ENCODE peak calls at places on chromosomes 2 and 18, in five cellular contexts. One of them, this sample, is unnamed.
A peak's percentile ranks its signal among the peaks of the same experiment; 100 is the strongest.

GRCh38 chr2:63432373-63432772 is 155.9 kb downstream of the WDPCP start:
- DNase-seq in DND-41: no peak
- DNase-seq in tibial nerve: no peak
- DNase-seq in body of pancreas: no peak
- DNase-seq in PC-3: peak; percentile 19
- DNase-seq in this sample: no peak

GRCh38 chr2:55431982-55432627 is 12.4 kb upstream of the CCDC88A start:
- DNase-seq in DND-41: no peak
- DNase-seq in tibial nerve: no peak
- DNase-seq in body of pancreas: no peak
- DNase-seq in PC-3: peak; percentile 61
- DNase-seq in this sample: no peak

GRCh38 chr2:202249521-202249850 is 11.1 kb upstream of the SUMO1 start:
- DNase-seq in DND-41: no peak
- DNase-seq in tibial nerve: no peak
- DNase-seq in body of pancreas: no peak
- DNase-seq in PC-3: peak; percentile 55
- DNase-seq in this sample: no peak

GRCh38 chr2:66389651-66390131 is 45.2 kb upstream of the MEIS1 start:
- DNase-seq in DND-41: no peak
- DNase-seq in tibial nerve: no peak
- DNase-seq in body of pancreas: no peak
- DNase-seq in PC-3: peak; percentile 79
- DNase-seq in this sample: no peak

GRCh38 chr2:173751245-173751975 is 213.8 kb downstream of the SP3 start:
- DNase-seq in DND-41: no peak
- DNase-seq in tibial nerve: no peak
- DNase-seq in body of pancreas: no peak
- DNase-seq in PC-3: no peak
- DNase-seq in this sample: no peak

GRCh38 chr2:176473177-176473576 is 203.9 kb downstream of the MTX2 start:
- DNase-seq in DND-41: peak; percentile 79
- DNase-seq in tibial nerve: peak; percentile 7
- DNase-seq in body of pancreas: no peak
- DNase-seq in PC-3: no peak
- DNase-seq in this sample: no peak

GRCh38 chr18:22363867-22364463 is 53.8 kb downstream of the CTAGE1 start:
- DNase-seq in DND-41: no peak
- DNase-seq in tibial nerve: no peak
- DNase-seq in body of pancreas: no peak
- DNase-seq in PC-3: peak; percentile 34
- DNase-seq in this sample: no peak

GRCh38 chr2:172081248-172082022 is 3.9 kb upstream of the DLX1 start:
- DNase-seq in DND-41: no peak
- DNase-seq in tibial nerve: no peak
- DNase-seq in body of pancreas: no peak
- DNase-seq in PC-3: no peak
- DNase-seq in this sample: no peak

GRCh38 chr18:49025767-49026500 is 75.2 kb upstream of the SMAD7 start:
- DNase-seq in DND-41: no peak
- DNase-seq in tibial nerve: no peak
- DNase-seq in body of pancreas: no peak
- DNase-seq in PC-3: no peak
- DNase-seq in this sample: no peak

GRCh38 chr2:10331033-10331701 is 28.5 kb downstream of the HPCAL1 start:
- DNase-seq in DND-41: peak; percentile 53
- DNase-seq in tibial nerve: peak; percentile 40
- DNase-seq in body of pancreas: peak; percentile 40
- DNase-seq in PC-3: peak; percentile 61
- DNase-seq in this sample: peak; percentile 70

GRCh38 chr18:7438631-7439030 is 128.5 kb upstream of the PTPRM start:
- DNase-seq in DND-41: no peak
- DNase-seq in tibial nerve: no peak
- DNase-seq in body of pancreas: no peak
- DNase-seq in PC-3: no peak
- DNase-seq in this sample: no peak

GRCh38 chr18:71673498-71673897 is 870.6 kb downstream of the CBLN2 start:
- DNase-seq in DND-41: no peak
- DNase-seq in tibial nerve: no peak
- DNase-seq in body of pancreas: no peak
- DNase-seq in PC-3: no peak
- DNase-seq in this sample: no peak

GRCh38 chr2:73035899-73036778 is 35.4 kb downstream of the SFXN5 start:
- DNase-seq in DND-41: no peak
- DNase-seq in tibial nerve: no peak
- DNase-seq in body of pancreas: no peak
- DNase-seq in PC-3: peak; percentile 4
- DNase-seq in this sample: no peak

GRCh38 chr2:158735822-158736580 is 59.1 kb upstream of the DAPL1 start:
- DNase-seq in DND-41: no peak
- DNase-seq in tibial nerve: no peak
- DNase-seq in body of pancreas: no peak
- DNase-seq in PC-3: no peak
- DNase-seq in this sample: no peak

GRCh38 chr2:209331291-209331844 is 92.5 kb upstream of the MAP2 start:
- DNase-seq in DND-41: no peak
- DNase-seq in tibial nerve: no peak
- DNase-seq in body of pancreas: peak; percentile 38
- DNase-seq in PC-3: peak; percentile 62
- DNase-seq in this sample: no peak

GRCh38 chr2:120436885-120437603 is 91.1 kb downstream of the INHBB start:
- DNase-seq in DND-41: peak; percentile 6
- DNase-seq in tibial nerve: no peak
- DNase-seq in body of pancreas: peak; percentile 30
- DNase-seq in PC-3: peak; percentile 92
- DNase-seq in this sample: no peak

GRCh38 chr2:143732076-143732475 is 602.9 kb downstream of the ARHGAP15 start:
- DNase-seq in DND-41: no peak
- DNase-seq in tibial nerve: no peak
- DNase-seq in body of pancreas: no peak
- DNase-seq in PC-3: peak; percentile 77
- DNase-seq in this sample: no peak

GRCh38 chr2:130744287-130745117 is 10.8 kb upstream of the AMER3 start:
- DNase-seq in DND-41: no peak
- DNase-seq in tibial nerve: no peak
- DNase-seq in body of pancreas: peak; percentile 40
- DNase-seq in PC-3: no peak
- DNase-seq in this sample: no peak

GRCh38 chr2:48572797-48573196 is 42.8 kb downstream of the STON1 start:
- DNase-seq in DND-41: no peak
- DNase-seq in tibial nerve: no peak
- DNase-seq in body of pancreas: no peak
- DNase-seq in PC-3: no peak
- DNase-seq in this sample: no peak

GRCh38 chr18:75293591-75293990 is 83.0 kb downstream of the TSHZ1 start:
- DNase-seq in DND-41: no peak
- DNase-seq in tibial nerve: no peak
- DNase-seq in body of pancreas: no peak
- DNase-seq in PC-3: no peak
- DNase-seq in this sample: no peak

GRCh38 chr2:191999101-191999836 is 152.4 kb upstream of the CAVIN2 start:
- DNase-seq in DND-41: no peak
- DNase-seq in tibial nerve: no peak
- DNase-seq in body of pancreas: no peak
- DNase-seq in PC-3: peak; percentile 68
- DNase-seq in this sample: no peak

GRCh38 chr2:54353216-54353615 is 97.2 kb upstream of the TSPYL6 start:
- DNase-seq in DND-41: no peak
- DNase-seq in tibial nerve: no peak
- DNase-seq in body of pancreas: no peak
- DNase-seq in PC-3: peak; percentile 41
- DNase-seq in this sample: no peak

GRCh38 chr2:12811916-12812315 is 95.2 kb downstream of the TRIB2 start:
- DNase-seq in DND-41: no peak
- DNase-seq in tibial nerve: no peak
- DNase-seq in body of pancreas: no peak
- DNase-seq in PC-3: no peak
- DNase-seq in this sample: no peak

GRCh38 chr18:42053188-42053781 is 98.3 kb downstream of the PIK3C3 start:
- DNase-seq in DND-41: peak; percentile 59
- DNase-seq in tibial nerve: peak; percentile 24
- DNase-seq in body of pancreas: peak; percentile 15
- DNase-seq in PC-3: peak; percentile 37
- DNase-seq in this sample: peak; percentile 31

GRCh38 chr2:112183327-112184025 is 45.3 kb downstream of the FBLN7 start:
- DNase-seq in DND-41: no peak
- DNase-seq in tibial nerve: no peak
- DNase-seq in body of pancreas: no peak
- DNase-seq in PC-3: no peak
- DNase-seq in this sample: no peak

GRCh38 chr2:100011272-100011711 is 131.1 kb downstream of the AFF3 start:
- DNase-seq in DND-41: no peak
- DNase-seq in tibial nerve: no peak
- DNase-seq in body of pancreas: no peak
- DNase-seq in PC-3: no peak
- DNase-seq in this sample: no peak

GRCh38 chr2:27747827-27748352 is 23.6 kb upstream of the MRPL33 start:
- DNase-seq in DND-41: no peak
- DNase-seq in tibial nerve: no peak
- DNase-seq in body of pancreas: no peak
- DNase-seq in PC-3: no peak
- DNase-seq in this sample: no peak

GRCh38 chr2:230520875-230521155 is 104.8 kb downstream of the SP100 start:
- DNase-seq in DND-41: no peak
- DNase-seq in tibial nerve: no peak
- DNase-seq in body of pancreas: no peak
- DNase-seq in PC-3: peak; percentile 90
- DNase-seq in this sample: no peak
- H3K9me3 ChIP-seq in DND-41: peaks cover 29% of the 10 kb centered on the region
- H3K9me3 ChIP-seq in tibial nerve: no peaks in the 10 kb centered on the region
- H3K9me3 ChIP-seq in body of pancreas: no peaks in the 10 kb centered on the region
- H3K9me3 ChIP-seq in PC-3: peaks cover 38% of the 10 kb centered on the region
- H3K9me3 ChIP-seq in this sample: peaks cover 4% of the 10 kb centered on the region

DNA sequence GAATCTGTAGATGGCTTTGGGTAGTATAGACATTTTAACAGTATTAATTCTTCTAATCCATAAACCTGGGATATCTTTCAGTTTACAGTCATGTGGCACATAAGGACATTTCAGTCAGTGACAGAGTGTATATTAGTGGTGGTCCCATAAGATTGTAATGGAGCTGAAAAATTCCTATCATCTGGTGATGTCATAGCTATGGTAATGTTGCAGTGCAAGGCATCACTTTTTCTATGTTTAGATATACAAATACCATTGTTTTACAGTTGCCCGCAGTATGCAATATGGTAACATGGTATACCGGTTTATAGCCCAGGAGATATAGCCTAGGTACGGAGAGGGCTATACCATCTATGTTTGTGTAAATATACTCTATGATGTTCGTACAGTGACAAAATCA is 9.7 kb downstream of the CCDC150 start:
- DNase-seq in DND-41: no peak
- DNase-seq in tibial nerve: no peak
- DNase-seq in body of pancreas: no peak
- DNase-seq in PC-3: no peak
- DNase-seq in this sample: no peak
- H3K9me3 ChIP-seq in DND-41: peaks cover 44% of the 10 kb centered on the region
- H3K9me3 ChIP-seq in tibial nerve: no peaks in the 10 kb centered on the region
- H3K9me3 ChIP-seq in body of pancreas: no peaks in the 10 kb centered on the region
- H3K9me3 ChIP-seq in PC-3: peaks cover 32% of the 10 kb centered on the region
- H3K9me3 ChIP-seq in this sample: peaks cover 4% of the 10 kb centered on the region

GRCh38 chr2:84478867-84479266 is 19.8 kb upstream of the SUCLG1 start:
- DNase-seq in DND-41: no peak
- DNase-seq in tibial nerve: no peak
- DNase-seq in body of pancreas: no peak
- DNase-seq in PC-3: no peak
- DNase-seq in this sample: no peak

GRCh38 chr2:84477886-84478285 is 18.8 kb upstream of the SUCLG1 start:
- DNase-seq in DND-41: no peak
- DNase-seq in tibial nerve: no peak
- DNase-seq in body of pancreas: no peak
- DNase-seq in PC-3: no peak
- DNase-seq in this sample: no peak

GRCh38 chr2:84474176-84474575 is 15.1 kb upstream of the SUCLG1 start:
- DNase-seq in DND-41: no peak
- DNase-seq in tibial nerve: no peak
- DNase-seq in body of pancreas: peak; percentile 53
- DNase-seq in PC-3: peak; percentile 74
- DNase-seq in this sample: no peak
- H3K9me3 ChIP-seq in DND-41: peaks cover 19% of the 10 kb centered on the region
- H3K9me3 ChIP-seq in tibial nerve: no peaks in the 10 kb centered on the region
- H3K9me3 ChIP-seq in body of pancreas: no peaks in the 10 kb centered on the region
- H3K9me3 ChIP-seq in PC-3: no peaks in the 10 kb centered on the region
- H3K9me3 ChIP-seq in this sample: peaks cover 4% of the 10 kb centered on the region

GRCh38 chr2:105244443-105244842 is 2.9 kb downstream of the GPR45 start:
- DNase-seq in DND-41: no peak
- DNase-seq in tibial nerve: no peak
- DNase-seq in body of pancreas: no peak
- DNase-seq in PC-3: no peak
- DNase-seq in this sample: no peak

GRCh38 chr2:105241443-105241842 is at the start of gene GPR45:
- DNase-seq in DND-41: no peak
- DNase-seq in tibial nerve: no peak
- DNase-seq in body of pancreas: no peak
- DNase-seq in PC-3: no peak
- DNase-seq in this sample: no peak

GRCh38 chr2:105239924-105240323 is 1.6 kb upstream of the GPR45 start:
- DNase-seq in DND-41: no peak
- DNase-seq in tibial nerve: no peak
- DNase-seq in body of pancreas: no peak
- DNase-seq in PC-3: peak; percentile 40
- DNase-seq in this sample: no peak

GRCh38 chr2:105242286-105242993 is 897 bp downstream of the GPR45 start:
- DNase-seq in DND-41: no peak
- DNase-seq in tibial nerve: no peak
- DNase-seq in body of pancreas: no peak
- DNase-seq in PC-3: no peak
- DNase-seq in this sample: no peak

GRCh38 chr2:105243961-105244360 is 2.4 kb downstream of the GPR45 start:
- DNase-seq in DND-41: peak; percentile 29
- DNase-seq in tibial nerve: no peak
- DNase-seq in body of pancreas: no peak
- DNase-seq in PC-3: no peak
- DNase-seq in this sample: no peak
- H3K9me3 ChIP-seq in DND-41: no peaks in the 10 kb centered on the region
- H3K9me3 ChIP-seq in tibial nerve: no peaks in the 10 kb centered on the region
- H3K9me3 ChIP-seq in body of pancreas: no peaks in the 10 kb centered on the region
- H3K9me3 ChIP-seq in PC-3: no peaks in the 10 kb centered on the region
- H3K9me3 ChIP-seq in this sample: no peaks in the 10 kb centered on the region

GRCh38 chr2:239729151-239729550 is 296.0 kb downstream of the NDUFA10 start:
- DNase-seq in DND-41: no peak
- DNase-seq in tibial nerve: no peak
- DNase-seq in body of pancreas: no peak
- DNase-seq in PC-3: no peak
- DNase-seq in this sample: no peak
- H3K9me3 ChIP-seq in DND-41: peaks cover 7% of the 10 kb centered on the region
- H3K9me3 ChIP-seq in tibial nerve: no peaks in the 10 kb centered on the region
- H3K9me3 ChIP-seq in body of pancreas: no peaks in the 10 kb centered on the region
- H3K9me3 ChIP-seq in PC-3: no peaks in the 10 kb centered on the region
- H3K9me3 ChIP-seq in this sample: no peaks in the 10 kb centered on the region

GRCh38 chr2:81650048-81650971 is 1345.8 kb upstream of the LRRTM1 start:
- DNase-seq in DND-41: no peak
- DNase-seq in tibial nerve: no peak
- DNase-seq in body of pancreas: no peak
- DNase-seq in PC-3: peak; percentile 91
- DNase-seq in this sample: no peak
- H3K9me3 ChIP-seq in DND-41: no peaks in the 10 kb centered on the region
- H3K9me3 ChIP-seq in tibial nerve: no peaks in the 10 kb centered on the region
- H3K9me3 ChIP-seq in body of pancreas: no peaks in the 10 kb centered on the region
- H3K9me3 ChIP-seq in PC-3: no peaks in the 10 kb centered on the region
- H3K9me3 ChIP-seq in this sample: no peaks in the 10 kb centered on the region

GRCh38 chr2:89819809-89820208 is 1128.3 kb downstream of the RPIA start:
- DNase-seq in DND-41: no peak
- DNase-seq in tibial nerve: no peak
- DNase-seq in body of pancreas: no peak
- DNase-seq in PC-3: no peak
- DNase-seq in this sample: no peak
- H3K9me3 ChIP-seq in DND-41: peaks cover 80% of the 10 kb centered on the region
- H3K9me3 ChIP-seq in tibial nerve: peaks cover 6% of the 10 kb centered on the region
- H3K9me3 ChIP-seq in body of pancreas: no peaks in the 10 kb centered on the region
- H3K9me3 ChIP-seq in PC-3: peaks cover 85% of the 10 kb centered on the region
- H3K9me3 ChIP-seq in this sample: peaks cover 33% of the 10 kb centered on the region